ENCODE peak calls at places on chromosomes 3 and 15, in five cellular contexts. One of them, this sample, is unnamed. For H3K27me3, the result is how much of the 10 kb centered on the place peaks cover.

GRCh38 chr15:93288718-93289117 is 199.7 kb upstream of the RGMA start:
- DNase-seq in lower lobe of right lung: no peak
- DNase-seq in mammary epithelial cell: no peak
- DNase-seq in GM06990: no peak
- DNase-seq in cardiac muscle cell: no peak
- DNase-seq in this sample: no peak

GRCh38 chr3:17179381-17180205 is 294.8 kb downstream of the PLCL2 start:
- DNase-seq in lower lobe of right lung: no peak
- DNase-seq in mammary epithelial cell: no peak
- DNase-seq in GM06990: no peak
- DNase-seq in cardiac muscle cell: peak
- DNase-seq in this sample: no peak

GRCh38 chr3:119570229-119570628 is 9.1 kb upstream of the ADPRH start:
- DNase-seq in lower lobe of right lung: no peak
- DNase-seq in mammary epithelial cell: no peak
- DNase-seq in GM06990: no peak
- DNase-seq in cardiac muscle cell: no peak
- DNase-seq in this sample: no peak

GRCh38 chr3:149021830-149022229 is 30.5 kb downstream of the GYG1 start:
- DNase-seq in lower lobe of right lung: no peak
- DNase-seq in mammary epithelial cell: no peak
- DNase-seq in GM06990: no peak
- DNase-seq in cardiac muscle cell: no peak
- DNase-seq in this sample: no peak

GRCh38 chr15:101029971-101030661 is 111.0 kb downstream of the LRRK1 start:
- DNase-seq in lower lobe of right lung: no peak
- DNase-seq in mammary epithelial cell: no peak
- DNase-seq in GM06990: no peak
- DNase-seq in cardiac muscle cell: no peak
- DNase-seq in this sample: no peak

GRCh38 chr3:136197159-136197715 is 1.1 kb upstream of the MSL2 start:
- DNase-seq in lower lobe of right lung: no peak
- DNase-seq in mammary epithelial cell: no peak
- DNase-seq in GM06990: no peak
- DNase-seq in cardiac muscle cell: no peak
- DNase-seq in this sample: no peak

GRCh38 chr3:31011383-31011782 is 116.9 kb upstream of the GADL1 start:
- DNase-seq in lower lobe of right lung: no peak
- DNase-seq in mammary epithelial cell: peak
- DNase-seq in GM06990: no peak
- DNase-seq in cardiac muscle cell: no peak
- DNase-seq in this sample: no peak

GRCh38 chr15:59550961-59551360 is 60.6 kb upstream of the GCNT3 start:
- DNase-seq in lower lobe of right lung: no peak
- DNase-seq in mammary epithelial cell: no peak
- DNase-seq in GM06990: no peak
- DNase-seq in cardiac muscle cell: no peak
- DNase-seq in this sample: no peak

GRCh38 chr3:115217292-115217677 is 70.2 kb upstream of the ZBTB20 start:
- DNase-seq in lower lobe of right lung: no peak
- DNase-seq in mammary epithelial cell: no peak
- DNase-seq in GM06990: no peak
- DNase-seq in cardiac muscle cell: no peak
- DNase-seq in this sample: no peak

GRCh38 chr3:134232146-134232545 is 18.5 kb downstream of the RYK start:
- DNase-seq in lower lobe of right lung: no peak
- DNase-seq in mammary epithelial cell: peak
- DNase-seq in GM06990: no peak
- DNase-seq in cardiac muscle cell: peak
- DNase-seq in this sample: no peak

GRCh38 chr3:126997455-126998038 is 14.6 kb downstream of the PLXNA1 start:
- DNase-seq in lower lobe of right lung: no peak
- DNase-seq in mammary epithelial cell: no peak
- DNase-seq in GM06990: no peak
- DNase-seq in cardiac muscle cell: no peak
- DNase-seq in this sample: no peak

GRCh38 chr3:150372320-150373118 is 35.6 kb upstream of the TSC22D2 start:
- DNase-seq in lower lobe of right lung: no peak
- DNase-seq in mammary epithelial cell: no peak
- DNase-seq in GM06990: no peak
- DNase-seq in cardiac muscle cell: no peak
- DNase-seq in this sample: no peak

GRCh38 chr15:66650433-66650832 is 51.6 kb upstream of the SMAD6 start:
- DNase-seq in lower lobe of right lung: peak
- DNase-seq in mammary epithelial cell: no peak
- DNase-seq in GM06990: no peak
- DNase-seq in cardiac muscle cell: no peak
- DNase-seq in this sample: no peak

GRCh38 chr3:25433868-25434267 is 5.8 kb downstream of the RARB start:
- DNase-seq in lower lobe of right lung: no peak
- DNase-seq in mammary epithelial cell: peak
- DNase-seq in GM06990: no peak
- DNase-seq in cardiac muscle cell: peak
- DNase-seq in this sample: no peak

GRCh38 chr3:43423142-43423541 is 136.8 kb downstream of the SNRK start:
- DNase-seq in lower lobe of right lung: no peak
- DNase-seq in mammary epithelial cell: no peak
- DNase-seq in GM06990: no peak
- DNase-seq in cardiac muscle cell: peak
- DNase-seq in this sample: no peak

GRCh38 chr3:171646357-171647133 is 163.7 kb downstream of the PLD1 start:
- DNase-seq in lower lobe of right lung: no peak
- DNase-seq in mammary epithelial cell: peak
- DNase-seq in GM06990: no peak
- DNase-seq in cardiac muscle cell: peak
- DNase-seq in this sample: no peak

GRCh38 chr3:52001443-52001974 is 5.8 kb upstream of the RPL29 start:
- DNase-seq in lower lobe of right lung: peak
- DNase-seq in mammary epithelial cell: peak
- DNase-seq in GM06990: peak
- DNase-seq in cardiac muscle cell: peak
- DNase-seq in this sample: peak

GRCh38 chr3:122178711-122179110 is 4.8 kb upstream of the CASR start:
- DNase-seq in lower lobe of right lung: no peak
- DNase-seq in mammary epithelial cell: no peak
- DNase-seq in GM06990: no peak
- DNase-seq in cardiac muscle cell: no peak
- DNase-seq in this sample: no peak

GRCh38 chr3:30779686-30780287 is 114.7 kb downstream of the GADL1 start:
- DNase-seq in lower lobe of right lung: no peak
- DNase-seq in mammary epithelial cell: peak
- DNase-seq in GM06990: no peak
- DNase-seq in cardiac muscle cell: peak
- DNase-seq in this sample: no peak

GRCh38 chr3:160577093-160577492 is 11.7 kb upstream of the KPNA4 start:
- DNase-seq in lower lobe of right lung: no peak
- DNase-seq in mammary epithelial cell: no peak
- DNase-seq in GM06990: no peak
- DNase-seq in cardiac muscle cell: no peak
- DNase-seq in this sample: no peak

GRCh38 chr15:78195735-78196201 is 38.6 kb downstream of the ACSBG1 start:
- DNase-seq in lower lobe of right lung: no peak
- DNase-seq in mammary epithelial cell: peak
- DNase-seq in GM06990: peak
- DNase-seq in cardiac muscle cell: peak
- DNase-seq in this sample: peak

GRCh38 chr15:41876689-41877088 is 17.2 kb downstream of the SPTBN5 start:
- DNase-seq in lower lobe of right lung: no peak
- DNase-seq in mammary epithelial cell: no peak
- DNase-seq in GM06990: no peak
- DNase-seq in cardiac muscle cell: no peak
- DNase-seq in this sample: no peak

GRCh38 chr15:101313041-101313761 is 18.2 kb upstream of the SNRPA1 start:
- DNase-seq in lower lobe of right lung: no peak
- DNase-seq in mammary epithelial cell: no peak
- DNase-seq in GM06990: no peak
- DNase-seq in cardiac muscle cell: no peak
- DNase-seq in this sample: no peak

GRCh38 chr3:160183375-160184076 is 41.7 kb upstream of the C3orf80 start:
- DNase-seq in lower lobe of right lung: no peak
- DNase-seq in mammary epithelial cell: peak
- DNase-seq in GM06990: no peak
- DNase-seq in cardiac muscle cell: peak
- DNase-seq in this sample: no peak

GRCh38 chr15:95377251-95377852 is 953.1 kb upstream of the NR2F2 start:
- DNase-seq in lower lobe of right lung: no peak
- DNase-seq in mammary epithelial cell: no peak
- DNase-seq in GM06990: no peak
- DNase-seq in cardiac muscle cell: no peak
- DNase-seq in this sample: no peak

GRCh38 chr3:65030847-65031463 is 343.2 kb upstream of the ADAMTS9 start:
- DNase-seq in lower lobe of right lung: no peak
- DNase-seq in mammary epithelial cell: peak
- DNase-seq in GM06990: peak
- DNase-seq in cardiac muscle cell: peak
- DNase-seq in this sample: no peak

GRCh38 chr15:69535101-69535638 is 82.6 kb downstream of the RPLP1 start:
- DNase-seq in lower lobe of right lung: no peak
- DNase-seq in mammary epithelial cell: peak
- DNase-seq in GM06990: no peak
- DNase-seq in cardiac muscle cell: peak
- DNase-seq in this sample: no peak

GRCh38 chr3:57981483-57982087 is 26.6 kb upstream of the FLNB start:
- DNase-seq in lower lobe of right lung: no peak
- DNase-seq in mammary epithelial cell: no peak
- DNase-seq in GM06990: no peak
- DNase-seq in cardiac muscle cell: no peak
- DNase-seq in this sample: no peak

GRCh38 chr3:57985176-57985976 is 22.8 kb upstream of the FLNB start:
- DNase-seq in lower lobe of right lung: no peak
- DNase-seq in mammary epithelial cell: no peak
- DNase-seq in GM06990: no peak
- DNase-seq in cardiac muscle cell: no peak
- DNase-seq in this sample: peak

GRCh38 chr3:57980416-57980815 is 27.8 kb upstream of the FLNB start:
- DNase-seq in lower lobe of right lung: no peak
- DNase-seq in mammary epithelial cell: no peak
- DNase-seq in GM06990: no peak
- DNase-seq in cardiac muscle cell: no peak
- DNase-seq in this sample: no peak

GRCh38 chr3:57983734-57984518 is 24.3 kb upstream of the FLNB start:
- DNase-seq in lower lobe of right lung: peak
- DNase-seq in mammary epithelial cell: peak
- DNase-seq in GM06990: peak
- DNase-seq in cardiac muscle cell: peak
- DNase-seq in this sample: no peak

GRCh38 chr3:57982561-57983243 is 25.5 kb upstream of the FLNB start:
- DNase-seq in lower lobe of right lung: no peak
- DNase-seq in mammary epithelial cell: no peak
- DNase-seq in GM06990: no peak
- DNase-seq in cardiac muscle cell: no peak
- DNase-seq in this sample: no peak
- H3K4me3 ChIP-seq in lower lobe of right lung: no peak
- H3K4me3 ChIP-seq in mammary epithelial cell: no peak
- H3K4me3 ChIP-seq in GM06990: no peak
- H3K4me3 ChIP-seq in cardiac muscle cell: no peak
- H3K4me3 ChIP-seq in this sample: no peak

DNA sequence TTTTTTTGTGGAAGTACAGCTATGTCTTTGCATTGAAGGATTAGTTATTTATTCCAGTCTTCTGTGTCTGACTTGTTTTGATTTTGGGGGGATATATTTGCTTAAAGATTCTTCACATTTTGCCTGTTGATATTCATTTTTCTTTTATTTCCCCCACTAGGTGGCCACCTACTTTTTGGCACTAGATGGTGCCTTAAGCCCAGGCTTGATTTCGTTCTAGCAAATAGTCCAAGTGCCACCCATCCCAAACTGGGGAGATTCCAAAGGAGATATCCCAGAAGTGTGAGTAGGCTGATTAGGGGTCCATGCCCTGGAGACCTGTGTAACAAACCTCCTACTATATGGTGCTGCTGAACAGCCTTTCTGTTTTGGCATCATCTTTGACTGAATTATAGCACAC is 80.0 kb upstream of the SPATA16 start:
- DNase-seq in lower lobe of right lung: no peak
- DNase-seq in mammary epithelial cell: peak
- DNase-seq in GM06990: no peak
- DNase-seq in cardiac muscle cell: no peak
- DNase-seq in this sample: no peak
- TF ChIP-seq CTCF in lower lobe of right lung: no peak
- TF ChIP-seq CTCF in mammary epithelial cell: peak
- TF ChIP-seq CTCF in GM06990: peak
- TF ChIP-seq CTCF in cardiac muscle cell: peak
- TF ChIP-seq CTCF in this sample: no peak

GRCh38 chr3:129632056-129632455 is 25.6 kb upstream of the PLXND1 start:
- DNase-seq in lower lobe of right lung: no peak
- DNase-seq in mammary epithelial cell: no peak
- DNase-seq in GM06990: no peak
- DNase-seq in cardiac muscle cell: no peak
- DNase-seq in this sample: no peak

GRCh38 chr3:129636082-129636481 is 29.6 kb upstream of the PLXND1 start:
- DNase-seq in lower lobe of right lung: no peak
- DNase-seq in mammary epithelial cell: no peak
- DNase-seq in GM06990: no peak
- DNase-seq in cardiac muscle cell: no peak
- DNase-seq in this sample: no peak

GRCh38 chr3:129632556-129632955 is 26.1 kb upstream of the PLXND1 start:
- DNase-seq in lower lobe of right lung: no peak
- DNase-seq in mammary epithelial cell: no peak
- DNase-seq in GM06990: no peak
- DNase-seq in cardiac muscle cell: no peak
- DNase-seq in this sample: no peak

GRCh38 chr3:129632977-129633376 is 26.5 kb upstream of the PLXND1 start:
- DNase-seq in lower lobe of right lung: no peak
- DNase-seq in mammary epithelial cell: no peak
- DNase-seq in GM06990: no peak
- DNase-seq in cardiac muscle cell: no peak
- DNase-seq in this sample: no peak

GRCh38 chr3:129633751-129634481 is 27.4 kb upstream of the PLXND1 start:
- DNase-seq in lower lobe of right lung: no peak
- DNase-seq in mammary epithelial cell: no peak
- DNase-seq in GM06990: no peak
- DNase-seq in cardiac muscle cell: no peak
- DNase-seq in this sample: no peak
- H3K27me3 ChIP-seq in lower lobe of right lung: under half
- H3K27me3 ChIP-seq in mammary epithelial cell: under half
- H3K27me3 ChIP-seq in GM06990: under half
- H3K27me3 ChIP-seq in cardiac muscle cell: under half
- H3K27me3 ChIP-seq in this sample: under half

GRCh38 chr15:31367021-31367729 is 40.5 kb downstream of the KLF13 start:
- DNase-seq in lower lobe of right lung: peak
- DNase-seq in mammary epithelial cell: no peak
- DNase-seq in GM06990: no peak
- DNase-seq in cardiac muscle cell: no peak
- DNase-seq in this sample: no peak

GRCh38 chr15:31365032-31365654 is 38.5 kb downstream of the KLF13 start:
- DNase-seq in lower lobe of right lung: no peak
- DNase-seq in mammary epithelial cell: no peak
- DNase-seq in GM06990: no peak
- DNase-seq in cardiac muscle cell: no peak
- DNase-seq in this sample: no peak

GRCh38 chr15:31365655-31366127 is 39.1 kb downstream of the KLF13 start:
- DNase-seq in lower lobe of right lung: peak
- DNase-seq in mammary epithelial cell: peak
- DNase-seq in GM06990: peak
- DNase-seq in cardiac muscle cell: peak
- DNase-seq in this sample: peak

GRCh38 chr15:31367730-31368344 is 41.2 kb downstream of the KLF13 start:
- DNase-seq in lower lobe of right lung: peak
- DNase-seq in mammary epithelial cell: no peak
- DNase-seq in GM06990: no peak
- DNase-seq in cardiac muscle cell: no peak
- DNase-seq in this sample: no peak

GRCh38 chr15:31366169-31366734 is 39.6 kb downstream of the KLF13 start:
- DNase-seq in lower lobe of right lung: peak
- DNase-seq in mammary epithelial cell: peak
- DNase-seq in GM06990: no peak
- DNase-seq in cardiac muscle cell: peak
- DNase-seq in this sample: peak
- H3K4me3 ChIP-seq in lower lobe of right lung: peak
- H3K4me3 ChIP-seq in mammary epithelial cell: no peak
- H3K4me3 ChIP-seq in GM06990: no peak
- H3K4me3 ChIP-seq in cardiac muscle cell: no peak
- H3K4me3 ChIP-seq in this sample: peak

This sample was measured in prostate gland.